ENCODE peak calls at places on chromosomes 13 and 19, in six cellular contexts. M is progenitor cell of endocrine pancreas, D is neural progenitor cell, F is type B pancreatic cell, S is HFF-Myc, R is kidney. N is an unnamed sample.

GRCh38 chr13:71067164-71067815 is 799.7 kb downstream of the DACH1 start:
- DNase-seq in R (peak), D (peak), M (no peak), S (no peak), F (no peak), N (no peak)

GRCh38 chr13:22690756-22691155 is 490.0 kb upstream of the SGCG start:
- DNase-seq in F (no peak), D (no peak), R (no peak), M (no peak), S (no peak), N (no peak)

GRCh38 chr13:41900918-41901317 is 60.0 kb downstream of the VWA8 start:
- DNase-seq in R (no peak), M (no peak), S (no peak), D (no peak), F (no peak), N (no peak)

GRCh38 chr19:56124578-56124977 is 3.5 kb upstream of the ZNF787 start:
- DNase-seq in R (no peak), S (no peak), F (no peak), M (no peak), D (no peak), N (no peak)

GRCh38 chr19:44807652-44808462 is 1.0 kb upstream of the BCAM start:
- DNase-seq in S (no peak), M (peak), F (no peak), R (peak), D (peak), N (no peak)

GRCh38 chr19:9075064-9075964 is 11.5 kb upstream of the OR1M1 start:
- DNase-seq in F (peak), R (peak), D (peak), S (peak), M (no peak), N (peak)

GRCh38 chr13:49265822-49266221 is 18.1 kb downstream of the CDADC1 start:
- DNase-seq in D (no peak), F (no peak), S (no peak), R (no peak), M (no peak), N (no peak)

GRCh38 chr13:78022164-78022877 is 103.7 kb upstream of the EDNRB start:
- DNase-seq in R (no peak), D (no peak), F (no peak), M (no peak), S (peak), N (no peak)

GRCh38 chr19:9531933-9532332 is 6.5 kb downstream of the ZNF426 start:
- DNase-seq in R (no peak), F (no peak), M (no peak), S (no peak), D (no peak), N (no peak)

GRCh38 chr19:49212302-49212701 is 54.7 kb downstream of the TRPM4 start:
- DNase-seq in S (no peak), D (no peak), M (no peak), R (no peak), F (no peak), N (no peak)

GRCh38 chr19:15635016-15635805 is 5.5 kb upstream of the CYP4F3 start:
- DNase-seq in S (no peak), R (no peak), D (no peak), F (no peak), M (no peak), N (no peak)

GRCh38 chr13:31242342-31242741 is 42.6 kb downstream of the B3GLCT start:
- DNase-seq in F (no peak), S (no peak), R (no peak), D (no peak), M (no peak), N (no peak)

GRCh38 chr19:17575871-17576757 is 20.7 kb downstream of the COLGALT1 start:
- DNase-seq in D (no peak), R (peak), F (no peak), S (no peak), M (no peak), N (no peak)

GRCh38 chr13:25440081-25440480 is 68.3 kb downstream of the ATP8A2 start:
- DNase-seq in D (no peak), M (no peak), R (no peak), F (no peak), S (no peak), N (no peak)

GRCh38 chr13:28637714-28638355 is 21.1 kb upstream of the POMP start:
- DNase-seq in M (no peak), D (no peak), S (no peak), R (no peak), F (no peak), N (no peak)

GRCh38 chr13:22837980-22838615 is 342.7 kb upstream of the SGCG start:
- DNase-seq in F (no peak), R (no peak), M (no peak), D (no peak), S (no peak), N (no peak)

GRCh38 chr13:87656311-87656710 is 14.9 kb upstream of the SLITRK5 start:
- DNase-seq in R (no peak), D (peak), M (no peak), S (no peak), F (no peak), N (no peak)

GRCh38 chr19:49224856-49225255 is 67.3 kb downstream of the TRPM4 start:
- DNase-seq in D (peak), S (no peak), R (no peak), M (no peak), F (no peak), N (no peak)

GRCh38 chr13:61756031-61756430 is 340.4 kb upstream of the PCDH20 start:
- DNase-seq in S (no peak), M (no peak), R (no peak), F (no peak), D (no peak), N (no peak)

GRCh38 chr13:20127563-20128458 is 33.0 kb downstream of the GJA3 start:
- DNase-seq in S (no peak), F (no peak), R (peak), M (peak), D (peak), N (no peak)

GRCh38 chr19:48354332-48354992 is 9.3 kb downstream of the TMEM143 start:
- DNase-seq in R (no peak), M (no peak), S (no peak), D (no peak), F (no peak), N (no peak)

GRCh38 chr19:14580623-14581237 is 2.2 kb upstream of the CLEC17A start:
- DNase-seq in M (no peak), F (no peak), D (no peak), R (no peak), S (no peak), N (no peak)

GRCh38 chr19:39870171-39870971 is 24.2 kb upstream of the FBL start:
- DNase-seq in D (peak), R (no peak), F (no peak), S (no peak), M (no peak), N (no peak)

GRCh38 chr19:3697094-3697493 is 3.2 kb downstream of the PIP5K1C start:
- DNase-seq in S (no peak), R (peak), M (no peak), D (no peak), F (no peak), N (no peak)

GRCh38 chr19:5507056-5507624 is 51.9 kb downstream of the ZNRF4 start:
- DNase-seq in S (no peak), R (no peak), D (no peak), F (no peak), M (no peak), N (no peak)

GRCh38 chr13:22278336-22278929 is 607.6 kb downstream of the FGF9 start:
- DNase-seq in M (peak), F (no peak), R (no peak), D (peak), S (no peak), N (no peak)

GRCh38 chr13:50485979-50486935 is 357.2 kb downstream of the DLEU7 start:
- DNase-seq in F (no peak), S (peak), D (no peak), M (no peak), R (no peak), N (peak)

GRCh38 chr19:2663920-2664571 is 38.4 kb downstream of the GNG7 start:
- DNase-seq in D (no peak), M (no peak), F (no peak), R (no peak), S (no peak), N (no peak)
- TF ChIP-seq CTCF in D (no peak), M (no peak), F (no peak), R (no peak), S (no peak), N (no peak)

DNA sequence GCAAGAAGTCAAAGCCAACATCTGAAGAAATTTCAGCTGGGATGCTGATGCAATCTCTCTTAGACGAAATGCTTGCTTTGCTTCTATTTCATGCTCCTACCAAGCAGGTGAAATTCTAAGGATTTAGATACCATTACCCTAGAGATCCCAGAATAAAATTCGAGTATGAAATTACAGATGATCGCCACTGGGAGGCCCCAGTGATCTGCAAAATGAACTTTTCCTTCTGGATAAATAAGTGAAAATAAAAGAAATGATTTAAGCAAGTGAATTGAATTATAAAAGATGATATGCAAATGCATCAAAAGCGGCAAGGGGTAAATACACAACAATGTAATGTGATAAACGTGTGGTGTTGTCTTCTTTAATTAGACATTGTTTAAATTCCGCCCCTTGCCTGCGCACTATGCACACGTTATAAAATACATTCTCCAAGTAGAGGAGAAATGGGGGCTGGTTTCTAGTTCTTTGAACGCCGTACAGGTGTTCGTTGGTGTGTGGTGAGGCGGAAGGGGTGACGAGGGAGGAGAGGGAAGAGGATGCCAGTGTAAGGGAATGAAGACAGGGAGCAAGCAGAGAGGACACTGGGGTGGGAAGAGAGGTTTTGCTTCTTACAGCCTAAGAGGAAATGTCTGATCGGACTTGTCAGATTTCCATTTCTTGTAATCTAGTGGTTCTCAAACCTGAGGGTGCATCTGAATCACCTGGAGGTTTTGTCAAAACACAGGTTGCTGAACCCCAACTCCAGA is 58.0 kb downstream of the ERCC5 start:
- DNase-seq in M (no peak), S (no peak), R (no peak), D (peak), F (no peak), N (no peak)
- TF ChIP-seq CTCF in M (peak), S (peak), R (peak), D (peak), F (peak), N (peak)

GRCh38 chr19:35468637-35469036 is 20.6 kb downstream of the FFAR2 start:
- DNase-seq in M (no peak), F (no peak), S (no peak), R (peak), D (peak), N (peak)
- TF ChIP-seq CTCF in M (peak), F (peak), S (peak), R (peak), D (peak), N (peak)

GRCh38 chr19:43560687-43561086 is 14.6 kb downstream of the XRCC1 start:
- DNase-seq in S (no peak), D (no peak), F (no peak), R (peak), M (no peak), N (no peak)
- TF ChIP-seq CTCF in S (peak), D (no peak), F (no peak), R (no peak), M (no peak), N (no peak)

GRCh38 chr19:1779604-1779973 is 26.3 kb downstream of the ONECUT3 start:
- DNase-seq in R (no peak), D (no peak), M (no peak), S (no peak), F (no peak), N (no peak)

GRCh38 chr19:1782501-1782900 is 29.2 kb downstream of the ONECUT3 start:
- DNase-seq in F (no peak), M (no peak), S (no peak), D (no peak), R (no peak), N (no peak)

GRCh38 chr19:1783354-1783753 is 28.7 kb downstream of the ATP8B3 start:
- DNase-seq in S (no peak), D (no peak), M (no peak), R (no peak), F (no peak), N (no peak)

GRCh38 chr19:1777149-1777548 is 23.8 kb downstream of the ONECUT3 start:
- DNase-seq in R (no peak), F (no peak), D (no peak), M (no peak), S (no peak), N (no peak)

DNA sequence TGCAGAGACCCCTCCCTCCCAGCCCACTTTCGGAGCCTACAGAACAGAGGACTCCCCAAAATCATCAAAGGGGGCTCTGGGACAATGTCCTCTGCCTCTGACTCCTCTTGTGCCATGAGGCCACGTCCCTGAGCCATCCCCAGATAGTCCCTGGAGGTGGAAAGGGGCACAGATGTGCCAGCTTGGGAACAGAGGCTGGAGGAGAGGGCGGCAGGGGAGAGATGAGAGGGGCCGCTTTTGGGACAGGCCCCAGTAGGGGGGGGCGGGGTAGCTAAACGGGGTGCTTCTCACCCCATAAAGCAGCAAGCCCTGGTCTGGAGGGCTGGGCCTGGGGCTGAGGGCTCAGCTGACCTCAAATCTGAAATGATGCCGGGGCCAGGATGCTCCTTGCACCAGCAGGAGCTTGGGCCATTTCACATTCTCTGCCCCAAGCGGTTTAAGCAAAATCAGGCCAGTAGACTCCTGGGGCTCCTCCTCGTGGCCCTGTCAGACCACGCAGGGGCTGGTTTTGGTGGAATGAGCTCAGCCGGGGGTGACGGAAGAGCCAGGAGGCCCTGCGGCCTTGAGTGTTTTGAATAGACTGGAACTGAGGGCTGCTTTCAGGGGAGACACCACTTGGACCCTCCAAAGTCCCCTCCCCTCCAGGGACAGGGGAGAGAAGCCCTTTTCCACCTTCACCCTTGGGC is 27.1 kb downstream of the ONECUT3 start:
- DNase-seq in D (no peak), M (no peak), S (no peak), R (peak), F (no peak), N (no peak)
- TF ChIP-seq CTCF in D (no peak), M (peak), S (no peak), R (no peak), F (no peak), N (peak)

GRCh38 chr13:36847541-36848045 is 28.6 kb downstream of the RFXAP start:
- DNase-seq in D (no peak), M (no peak), S (no peak), R (no peak), F (no peak), N (no peak)

GRCh38 chr13:36850790-36851438 is 31.9 kb downstream of the RFXAP start:
- DNase-seq in D (peak), M (no peak), R (no peak), S (no peak), F (no peak), N (no peak)

GRCh38 chr13:36848228-36848982 is 29.4 kb downstream of the RFXAP start:
- DNase-seq in D (peak), M (no peak), F (no peak), R (no peak), S (no peak), N (no peak)
- TF ChIP-seq CTCF in D (peak), M (peak), F (peak), R (no peak), S (peak), N (peak)

GRCh38 chr13:110965038-110965754 is 50.3 kb upstream of the ANKRD10 start:
- DNase-seq in D (no peak), F (no peak), R (no peak), S (peak), M (no peak), N (no peak)

GRCh38 chr13:110963554-110963970 is 48.7 kb upstream of the ANKRD10 start:
- DNase-seq in R (no peak), D (no peak), M (no peak), S (no peak), F (no peak), N (no peak)

GRCh38 chr13:110960219-110960618 is 45.4 kb upstream of the ANKRD10 start:
- DNase-seq in M (no peak), D (no peak), S (no peak), R (no peak), F (no peak), N (no peak)

GRCh38 chr13:110964229-110965037 is 49.6 kb upstream of the ANKRD10 start:
- DNase-seq in F (no peak), R (no peak), M (no peak), D (no peak), S (no peak), N (no peak)

GRCh38 chr13:110961959-110962358 is 47.1 kb upstream of the ANKRD10 start:
- DNase-seq in S (no peak), M (no peak), D (no peak), R (no peak), F (no peak), N (no peak)
- TF ChIP-seq CTCF in S (no peak), M (no peak), D (no peak), R (no peak), F (no peak), N (no peak)

DNA sequence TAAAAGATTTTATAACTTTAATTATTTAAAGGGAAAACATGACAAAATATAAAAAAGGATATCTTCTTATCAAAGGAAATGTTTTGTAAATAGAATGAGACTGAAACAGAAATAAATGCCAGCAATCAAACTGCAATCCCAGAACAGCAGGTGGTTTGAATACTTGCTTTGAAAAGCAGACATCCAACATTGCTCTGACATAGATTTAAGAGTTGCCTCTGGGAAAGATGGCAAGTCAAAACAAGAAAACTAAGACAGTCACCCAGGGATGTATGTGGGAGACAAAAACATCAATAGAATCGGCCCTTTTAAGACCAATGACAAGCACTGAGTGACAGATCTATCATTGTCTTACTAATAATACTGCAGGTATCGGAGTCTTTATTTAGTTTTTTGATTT is 789.7 kb upstream of the GPC6 start:
- DNase-seq in M (no peak), F (no peak), D (no peak), R (no peak), S (no peak), N (no peak)
- TF ChIP-seq CTCF in M (no peak), F (no peak), D (no peak), R (no peak), S (no peak), N (no peak)

N was measured in AG04449.